ENCODE peak calls at places on chromosomes 16 and 17, in four cellular contexts. Q is lower leg skin; I is stimulated activated CD8-positive, alpha-beta memory T cell treated with anti-CD3 and anti-CD28 coated beads, Interleukin-7, amount 100 ng/mL, for 1 hour; R is tibial nerve. C is an unnamed sample.

GRCh38 chr16:58508671-58509251 is 6.6 kb upstream of the SETD6 start:
- DNase-seq in I (no peak), Q (no peak), R (no peak), C (no peak)

GRCh38 chr17:44863254-44863918 is 15.7 kb downstream of the HIGD1B start:
- DNase-seq in I (no peak), R (no peak), Q (no peak), C (no peak)

GRCh38 chr16:56450275-56450889 is 750 bp downstream of the NUDT21 start:
- DNase-seq in R (no peak), I (no peak), Q (no peak), C (no peak)

GRCh38 chr17:58301504-58302150 is 20.9 kb upstream of the MPO start:
- DNase-seq in I (no peak), Q (no peak), R (no peak), C (peak)

GRCh38 chr17:46191332-46192210 is 1.7 kb downstream of the KANSL1 start:
- DNase-seq in I (no peak), R (no peak), Q (peak), C (no peak)

GRCh38 chr16:57271867-57272495 is 12.5 kb downstream of the PLLP start:
- DNase-seq in Q (no peak), I (no peak), R (no peak), C (no peak)

GRCh38 chr17:22512506-22512905 is 820.2 kb downstream of the KCNJ18 start:
- DNase-seq in R (no peak), Q (no peak), I (no peak), C (peak)

GRCh38 chr17:39400547-39401411 is 647 bp downstream of the FBXL20 start:
- DNase-seq in I (peak), Q (peak), R (no peak), C (no peak)

GRCh38 chr17:51636291-51636690 is 375.9 kb downstream of the UTP18 start:
- DNase-seq in I (no peak), Q (no peak), R (no peak), C (no peak)

GRCh38 chr17:21525464-21526130 is 149.4 kb downstream of the KCNJ12 start:
- DNase-seq in I (no peak), R (no peak), Q (no peak), C (no peak)

C was measured in esophagus muscularis mucosa.